ENCODE peak calls at places on chromosome 14, in five cellular contexts. D is upper lobe of left lung; M is A549; E is lower lobe of right lung; R is CD4-positive, alpha-beta T cell. G is an unnamed sample.

GRCh38 chr14:106396999-106397398 is 870.6 kb downstream of the TMEM121 start:
- ATAC-seq in R (no peak), D (no peak), M (no peak), E (no peak), G (no peak)

GRCh38 chr14:34128665-34129064 is 177.8 kb upstream of the EGLN3 start:
- ATAC-seq in E (no peak), M (no peak), D (no peak), R (no peak), G (no peak)

GRCh38 chr14:50425816-50426215 is 29.1 kb upstream of the CDKL1 start:
- ATAC-seq in M (no peak), E (no peak), R (no peak), D (no peak), G (no peak)

GRCh38 chr14:68346540-68347232 is 446.2 kb downstream of the ZFP36L1 start:
- ATAC-seq in D (no peak), M (no peak), R (no peak), E (no peak), G (no peak)

GRCh38 chr14:69716483-69717187 is 50.3 kb upstream of the SRSF5 start:
- ATAC-seq in R (peak; percentile 52), D (no peak), E (peak; percentile 34), M (peak; percentile 48), G (peak; percentile 15)

GRCh38 chr14:93462479-93462878 is 31.7 kb downstream of the UNC79 start:
- ATAC-seq in E (no peak), M (no peak), R (no peak), D (no peak), G (no peak)

GRCh38 chr14:61101803-61102548 is 120.9 kb downstream of the SLC38A6 start:
- ATAC-seq in E (peak; percentile 66), R (no peak), M (no peak), D (no peak), G (peak; percentile 47)

GRCh38 chr14:102878174-102878969 is 44.1 kb upstream of the AMN start:
- ATAC-seq in D (peak; percentile 60), R (no peak), M (peak; percentile 62), E (peak; percentile 60), G (no peak)

GRCh38 chr14:46378248-46378647 is 273.3 kb downstream of the RPL10L start:
- ATAC-seq in D (no peak), M (no peak), R (no peak), E (no peak), G (no peak)

GRCh38 chr14:80560800-80561199 is 349.5 kb upstream of the DIO2 start:
- ATAC-seq in E (no peak), R (no peak), D (no peak), M (no peak), G (no peak)

GRCh38 chr14:59013672-59014298 is 174.7 kb upstream of the DAAM1 start:
- ATAC-seq in M (no peak), E (no peak), D (no peak), R (no peak), G (no peak)

GRCh38 chr14:101823511-101824120 is 62.1 kb downstream of the PPP2R5C start:
- ATAC-seq in E (peak; percentile 62), D (peak; percentile 69), M (no peak), R (peak; percentile 61), G (peak; percentile 78)

GRCh38 chr14:105317546-105317945 is 3.0 kb downstream of the PACS2 start:
- ATAC-seq in D (no peak), E (peak; percentile 26), M (no peak), R (no peak), G (no peak)

GRCh38 chr14:60724080-60724618 is at the start of gene SIX4:
- ATAC-seq in M (peak; percentile 82), D (peak; percentile 83), E (peak; percentile 86), R (no peak), G (peak; percentile 79)

GRCh38 chr14:104350463-104351185 is 212.2 kb downstream of the KIF26A start:
- ATAC-seq in M (no peak), E (peak; percentile 17), D (no peak), R (no peak), G (no peak)

GRCh38 chr14:100417466-100417865 is 94.3 kb downstream of the SLC25A47 start:
- ATAC-seq in E (peak; percentile 76), D (peak; percentile 67), R (no peak), M (peak; percentile 97), G (peak; percentile 71)

GRCh38 chr14:62179367-62180018 is 417.3 kb downstream of the SNAPC1 start:
- ATAC-seq in D (peak; percentile 67), M (peak; percentile 90), E (peak; percentile 53), R (no peak), G (no peak)

GRCh38 chr14:20970647-20970982 is 15.3 kb downstream of the RNASE2 start:
- ATAC-seq in R (no peak), E (peak; percentile 18), M (peak; percentile 35), D (no peak), G (no peak)

GRCh38 chr14:64906022-64906421 is 8.2 kb upstream of the CHURC1 start:
- ATAC-seq in R (no peak), D (no peak), E (no peak), M (no peak), G (no peak)

GRCh38 chr14:76908834-76909233 is 82.6 kb downstream of the LRRC74A start:
- ATAC-seq in R (peak; percentile 71), M (no peak), E (peak; percentile 64), D (peak; percentile 40), G (no peak)

GRCh38 chr14:67410313-67410712 is 1.7 kb downstream of the PLEK2 start:
- ATAC-seq in M (no peak), D (no peak), R (no peak), E (no peak), G (no peak)

GRCh38 chr14:52413729-52414453 is 99.8 kb downstream of the PTGER2 start:
- ATAC-seq in D (no peak), R (no peak), M (no peak), E (no peak), G (no peak)

GRCh38 chr14:55731881-55732498 is 152.0 kb downstream of the KTN1 start:
- ATAC-seq in D (no peak), E (no peak), R (no peak), M (no peak), G (no peak)

GRCh38 chr14:92555440-92556111 is 42.0 kb downstream of the RIN3 start:
- ATAC-seq in M (no peak), R (no peak), E (no peak), D (no peak), G (no peak)

GRCh38 chr14:106513302-106513701 is 986.9 kb downstream of the TMEM121 start:
- ATAC-seq in E (no peak), M (no peak), R (no peak), D (no peak), G (no peak)

GRCh38 chr14:93708800-93709199 is 79.5 kb downstream of the PRIMA1 start:
- ATAC-seq in D (no peak), E (no peak), R (no peak), M (no peak), G (no peak)

GRCh38 chr14:61563162-61563511 is 132.2 kb upstream of the HIF1A start:
- ATAC-seq in D (no peak), E (no peak), R (no peak), M (no peak), G (no peak)

GRCh38 chr14:57574617-57575288 is 81.1 kb upstream of the CCDC198 start:
- ATAC-seq in D (no peak), R (no peak), E (no peak), M (no peak), G (no peak)

GRCh38 chr14:93281937-93282336 is 50.9 kb downstream of the BTBD7 start:
- ATAC-seq in E (no peak), R (no peak), M (no peak), D (no peak), G (no peak)

GRCh38 chr14:30355431-30355913 is 203.5 kb upstream of the G2E3 start:
- ATAC-seq in R (no peak), E (no peak), M (no peak), D (no peak), G (no peak)

GRCh38 chr14:69133206-69134125 is 19.5 kb downstream of the DCAF5 start:
- ATAC-seq in D (no peak), M (peak; percentile 55), R (no peak), E (peak; percentile 48), G (no peak)

GRCh38 chr14:24680516-24680915 is 46.5 kb upstream of the GZMB start:
- ATAC-seq in M (no peak), D (no peak), E (no peak), R (no peak), G (no peak)

GRCh38 chr14:36021926-36022325 is 154.6 kb downstream of the PTCSC3 start:
- ATAC-seq in E (no peak), M (no peak), D (no peak), R (no peak), G (no peak)

GRCh38 chr14:43692706-43693105 is 814.4 kb downstream of the FSCB start:
- ATAC-seq in M (no peak), D (no peak), E (no peak), R (no peak), G (no peak)

GRCh38 chr14:43697003-43697402 is 810.1 kb downstream of the FSCB start:
- ATAC-seq in M (no peak), R (no peak), D (no peak), E (no peak), G (no peak)
- TF ChIP-seq CTCF in M (no peak), R (no peak), D (no peak), E (no peak), G (no peak)

GRCh38 chr14:74324945-74325361 is 22.2 kb upstream of the ABCD4 start:
- ATAC-seq in R (no peak), M (peak; percentile 51), E (no peak), D (no peak), G (no peak)
- TF ChIP-seq CTCF in R (peak; percentile 61), M (peak; percentile 59), E (peak; percentile 59), D (peak; percentile 48), G (peak; percentile 36)

GRCh38 chr14:42229294-42229693 is 622.6 kb downstream of the LRFN5 start:
- ATAC-seq in D (peak; percentile 51), M (no peak), R (no peak), E (no peak), G (no peak)

GRCh38 chr14:42229976-42230375 is 623.3 kb downstream of the LRFN5 start:
- ATAC-seq in R (no peak), M (no peak), E (no peak), D (no peak), G (no peak)

GRCh38 chr14:42228611-42229010 is 621.9 kb downstream of the LRFN5 start:
- ATAC-seq in M (no peak), D (no peak), R (no peak), E (no peak), G (no peak)

GRCh38 chr14:42222924-42223471 is 616.3 kb downstream of the LRFN5 start:
- ATAC-seq in M (no peak), R (no peak), E (no peak), D (no peak), G (no peak)

GRCh38 chr14:42224053-42224888 is 617.6 kb downstream of the LRFN5 start:
- ATAC-seq in E (no peak), M (peak; percentile 89), R (no peak), D (no peak), G (no peak)
- TF ChIP-seq CTCF in E (peak; percentile 75), M (peak; percentile 81), R (peak; percentile 15), D (peak; percentile 49), G (peak; percentile 49)

DNA sequence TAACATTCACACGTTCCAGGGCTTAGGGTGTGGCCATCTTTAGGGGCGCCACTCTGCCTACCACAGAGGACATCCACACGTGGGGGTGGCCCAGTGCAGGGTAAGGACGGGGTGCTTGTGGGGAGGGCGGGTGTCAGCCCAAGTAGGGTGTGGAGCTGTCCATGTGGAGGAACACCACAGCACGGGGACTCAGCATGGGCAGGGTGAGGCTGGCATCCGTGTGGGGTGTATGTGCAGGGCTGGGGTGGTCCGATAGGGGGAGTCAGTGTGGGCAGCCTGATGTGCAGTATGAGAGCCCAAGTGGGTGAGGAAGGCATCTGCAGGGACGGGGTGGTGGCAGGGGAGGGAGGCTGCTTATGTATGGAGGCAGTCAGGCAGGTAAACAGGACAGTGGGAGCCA is 17.7 kb downstream of the PSMC1 start:
- ATAC-seq in D (no peak), M (peak; percentile 65), E (peak; percentile 6), R (no peak), G (peak; percentile 26)
- TF ChIP-seq CTCF in D (no peak), M (no peak), E (no peak), R (no peak), G (no peak)

GRCh38 chr14:91270619-91271018 is 26.1 kb upstream of the GPR68 start:
- ATAC-seq in E (no peak), D (no peak), R (peak; percentile 26), M (no peak), G (no peak)
- TF ChIP-seq CTCF in E (no peak), D (no peak), R (no peak), M (no peak), G (no peak)

G was measured in gastroesophageal sphincter.